ENCODE peak calls at places on chromosomes 12 and 14, in four cellular contexts. S is uterus, I is tibial artery, F is prostate gland. X is an unnamed sample. For H3K4me1, the result is how much of the 10 kb centered on the place peaks cover.

GRCh38 chr14:98890556-98891340 is 381.2 kb downstream of the BCL11B start:
- DNase-seq in S (no peak), I (peak), F (peak), X (no peak)

GRCh38 chr12:72448089-72448488 is 175.9 kb downstream of the TRHDE start:
- DNase-seq in S (no peak), I (no peak), F (no peak), X (no peak)

GRCh38 chr14:104681689-104682074 is 7.7 kb upstream of the INF2 start:
- DNase-seq in S (peak), I (peak), F (peak), X (peak)

GRCh38 chr12:13000935-13001724 is 1.1 kb upstream of the HEBP1 start:
- DNase-seq in S (peak), I (peak), F (peak), X (no peak)

GRCh38 chr12:93689076-93689834 is 12.1 kb downstream of the CRADD start:
- DNase-seq in S (no peak), I (no peak), F (peak), X (no peak)

GRCh38 chr12:128982134-128982533 is 128.9 kb downstream of the GLT1D1 start:
- DNase-seq in S (no peak), I (no peak), F (no peak), X (no peak)

GRCh38 chr12:130357729-130358330 is 20.1 kb downstream of the PIWIL1 start:
- DNase-seq in S (no peak), I (no peak), F (no peak), X (no peak)

GRCh38 chr14:70027785-70028428 is 148.7 kb downstream of the SMOC1 start:
- DNase-seq in S (peak), I (peak), F (peak), X (peak)

GRCh38 chr14:75549169-75549568 is 26.9 kb downstream of the BATF start:
- DNase-seq in S (no peak), I (no peak), F (no peak), X (no peak)

GRCh38 chr12:58413794-58414193 is 472.4 kb downstream of the ATP23 start:
- DNase-seq in S (no peak), I (no peak), F (no peak), X (no peak)

GRCh38 chr14:80356413-80356812 is 145.1 kb upstream of the DIO2 start:
- DNase-seq in S (no peak), I (no peak), F (no peak), X (no peak)

GRCh38 chr14:91293281-91293680 is 48.8 kb upstream of the GPR68 start:
- DNase-seq in S (no peak), I (no peak), F (no peak), X (no peak)

GRCh38 chr12:50925920-50926319 is 26.4 kb upstream of the HIGD1C start:
- DNase-seq in S (no peak), I (no peak), F (no peak), X (no peak)

GRCh38 chr12:107684990-107685359 is 624 bp upstream of the PWP1 start:
- DNase-seq in S (no peak), I (no peak), F (no peak), X (no peak)

GRCh38 chr12:132264086-132265010 is 65.0 kb downstream of the GALNT9 start:
- DNase-seq in S (no peak), I (no peak), F (no peak), X (no peak)

GRCh38 chr12:59834659-59835474 is 239.0 kb downstream of the SLC16A7 start:
- DNase-seq in S (no peak), I (no peak), F (no peak), X (no peak)
- H3K27ac ChIP-seq in S (no peak), I (no peak), F (no peak), X (no peak)

GRCh38 chr12:110666892-110667291 is 22.0 kb downstream of the HVCN1 start:
- DNase-seq in S (no peak), I (no peak), F (no peak), X (no peak)

GRCh38 chr12:110670161-110670701 is 18.7 kb downstream of the HVCN1 start:
- DNase-seq in S (no peak), I (no peak), F (no peak), X (no peak)

GRCh38 chr12:110669193-110669502 is 19.8 kb downstream of the HVCN1 start:
- DNase-seq in S (no peak), I (no peak), F (no peak), X (no peak)

GRCh38 chr12:110667671-110668070 is 21.2 kb downstream of the HVCN1 start:
- DNase-seq in S (no peak), I (no peak), F (no peak), X (no peak)

GRCh38 chr12:110668480-110669192 is 20.3 kb downstream of the HVCN1 start:
- DNase-seq in S (no peak), I (no peak), F (no peak), X (no peak)
- H3K4me1 ChIP-seq in S (under half), I (under half), F (under half), X (under half)

GRCh38 chr12:92495108-92495507 is 207.7 kb upstream of the PLEKHG7 start:
- DNase-seq in S (no peak), I (no peak), F (no peak), X (no peak)
- TF ChIP-seq CTCF in S (no peak), I (no peak), F (no peak), X (no peak)

GRCh38 chr12:45638386-45638785 is 91.1 kb upstream of the ARID2 start:
- DNase-seq in S (no peak), I (no peak), F (no peak), X (no peak)
- H3K27ac ChIP-seq in S (no peak), I (no peak), F (no peak), X (no peak)

GRCh38 chr12:6199211-6199530 is 1.0 kb upstream of the CD9 start:
- DNase-seq in S (no peak), I (no peak), F (no peak), X (no peak)
- H3K4me1 ChIP-seq in S (under half), I (under half), F (under half), X (half or more)

GRCh38 chr12:81670759-81671158 is 88.4 kb downstream of the PPFIA2 start:
- DNase-seq in S (no peak), I (no peak), F (no peak), X (no peak)

GRCh38 chr12:81668475-81668874 is 90.7 kb downstream of the PPFIA2 start:
- DNase-seq in S (no peak), I (no peak), F (no peak), X (no peak)
- TF ChIP-seq CTCF in S (no peak), I (no peak), F (no peak), X (no peak)

GRCh38 chr12:7581609-7582008 is 78.0 kb upstream of the CD163 start:
- DNase-seq in S (no peak), I (no peak), F (no peak), X (no peak)

GRCh38 chr12:7583471-7583870 is 79.9 kb upstream of the CD163 start:
- DNase-seq in S (no peak), I (no peak), F (no peak), X (no peak)

DNA sequence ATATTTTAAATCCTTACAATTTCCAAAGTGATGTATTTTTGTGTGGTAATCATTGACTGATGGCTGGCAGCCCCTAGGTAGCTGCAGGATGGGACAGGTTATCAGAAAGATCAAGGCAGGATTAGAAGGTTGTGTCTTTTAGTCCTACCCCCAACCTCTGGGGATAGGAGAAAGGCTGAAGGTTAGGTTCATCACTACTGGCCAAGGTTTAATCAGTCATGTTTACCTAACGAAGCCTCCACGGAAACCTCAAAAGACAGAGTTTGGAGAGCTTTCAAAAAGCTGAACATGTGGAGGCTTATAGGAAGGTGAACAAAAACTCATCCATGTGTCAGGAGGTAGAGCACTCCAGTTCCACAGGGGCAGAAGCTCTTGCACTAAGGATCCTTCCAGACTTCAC is 77.5 kb upstream of the CD163 start:
- DNase-seq in S (no peak), I (no peak), F (no peak), X (no peak)
- H3K27ac ChIP-seq in S (no peak), I (no peak), F (no peak), X (no peak)

GRCh38 chr14:63676615-63677014 is 34.9 kb upstream of the WDR89 start:
- DNase-seq in S (no peak), I (no peak), F (peak), X (no peak)
- H3K4me1 ChIP-seq in S (under half), I (under half), F (under half), X (under half)